ENCODE peak calls at places on chromosomes 6 and 20, in six cellular contexts. O is HCT116, N is GM23248, J is neural progenitor cell, D is MM.1S, K is SK-N-SH. L is an unnamed sample.

GRCh38 chr20:4957939-4958362 is 43.4 kb downstream of the SLC23A2 start:
- DNase-seq in O (no peak), N (peak), J (no peak), D (no peak), K (no peak), L (no peak)

GRCh38 chr20:24235740-24236139 is 233.7 kb upstream of the SYNDIG1 start:
- DNase-seq in O (no peak), N (no peak), J (no peak), D (no peak), K (no peak), L (no peak)

GRCh38 chr20:43525016-43525415 is 17.5 kb downstream of the L3MBTL1 start:
- DNase-seq in O (no peak), N (no peak), J (no peak), D (no peak), K (no peak), L (no peak)

GRCh38 chr6:159110013-159110412 is 59.2 kb upstream of the FNDC1 start:
- DNase-seq in O (peak), N (peak), J (peak), D (no peak), K (peak), L (peak)

GRCh38 chr6:100370265-100370664 is 94.5 kb downstream of the SIM1 start:
- DNase-seq in O (no peak), N (peak), J (no peak), D (no peak), K (no peak), L (peak)

GRCh38 chr6:3962897-3963296 is 113.7 kb downstream of the FAM50B start:
- DNase-seq in O (no peak), N (no peak), J (no peak), D (no peak), K (no peak), L (peak)

GRCh38 chr6:159833556-159833955 is 33.5 kb downstream of the PNLDC1 start:
- DNase-seq in O (no peak), N (peak), J (no peak), D (no peak), K (no peak), L (peak)

GRCh38 chr6:106050538-106050937 is 35.6 kb upstream of the PRDM1 start:
- DNase-seq in O (no peak), N (no peak), J (no peak), D (no peak), K (no peak), L (no peak)

GRCh38 chr6:20907486-20908071 is 373.3 kb downstream of the CDKAL1 start:
- DNase-seq in O (no peak), N (no peak), J (no peak), D (no peak), K (no peak), L (no peak)

GRCh38 chr20:44056010-44056698 is 130.8 kb downstream of the JPH2 start:
- DNase-seq in O (no peak), N (no peak), J (peak), D (peak), K (peak), L (peak)

GRCh38 chr20:48760403-48760889 is 67.4 kb downstream of the PREX1 start:
- DNase-seq in O (no peak), N (peak), J (no peak), D (peak), K (no peak), L (peak)

GRCh38 chr6:88989215-88989614 is 25.8 kb upstream of the RNGTT start:
- DNase-seq in O (peak), N (no peak), J (no peak), D (no peak), K (no peak), L (no peak)

GRCh38 chr6:56766139-56766805 is 123.6 kb upstream of the DST start:
- DNase-seq in O (no peak), N (no peak), J (no peak), D (no peak), K (no peak), L (no peak)

GRCh38 chr6:56770011-56770520 is 127.4 kb upstream of the DST start:
- DNase-seq in O (no peak), N (peak), J (no peak), D (no peak), K (peak), L (no peak)

GRCh38 chr6:56767435-56767834 is 124.7 kb upstream of the DST start:
- DNase-seq in O (no peak), N (no peak), J (no peak), D (no peak), K (no peak), L (no peak)

GRCh38 chr6:56766806-56767178 is 124.1 kb upstream of the DST start:
- DNase-seq in O (no peak), N (peak), J (no peak), D (peak), K (no peak), L (peak)

DNA sequence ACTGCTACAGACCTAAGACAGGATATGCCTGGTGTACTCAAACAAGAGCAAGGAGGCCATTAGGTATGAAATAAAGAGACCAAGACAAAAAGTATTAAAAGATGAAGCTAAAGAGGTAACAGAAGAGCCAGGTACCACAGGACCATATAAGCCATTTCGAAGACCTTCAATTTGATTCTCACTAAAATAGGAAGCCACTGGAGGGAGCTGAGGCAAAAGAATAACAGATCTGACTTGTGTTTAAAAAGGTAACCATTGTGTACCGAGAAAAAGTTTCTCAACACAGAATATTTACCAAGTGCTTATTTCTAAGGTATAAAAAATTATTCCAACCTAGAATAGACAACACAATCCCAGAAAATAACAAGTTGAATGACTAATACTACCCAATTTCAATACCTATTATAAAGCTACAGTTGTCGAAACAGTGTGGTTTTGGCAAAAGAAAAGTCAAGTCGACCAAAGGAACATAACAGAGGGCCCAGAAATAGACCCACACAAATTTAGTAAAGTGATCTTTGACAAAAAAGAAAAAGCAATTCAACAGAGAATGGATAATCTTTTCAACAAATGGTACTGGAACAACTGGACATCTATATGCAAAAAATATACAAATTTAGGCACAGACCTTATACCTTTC is 125.3 kb upstream of the DST start:
- DNase-seq in O (no peak), N (no peak), J (no peak), D (peak), K (no peak), L (peak)
- H3K4me2 ChIP-seq in O (no peak), N (peak), J (no peak), D (peak), K (no peak), L (no peak)

DNA sequence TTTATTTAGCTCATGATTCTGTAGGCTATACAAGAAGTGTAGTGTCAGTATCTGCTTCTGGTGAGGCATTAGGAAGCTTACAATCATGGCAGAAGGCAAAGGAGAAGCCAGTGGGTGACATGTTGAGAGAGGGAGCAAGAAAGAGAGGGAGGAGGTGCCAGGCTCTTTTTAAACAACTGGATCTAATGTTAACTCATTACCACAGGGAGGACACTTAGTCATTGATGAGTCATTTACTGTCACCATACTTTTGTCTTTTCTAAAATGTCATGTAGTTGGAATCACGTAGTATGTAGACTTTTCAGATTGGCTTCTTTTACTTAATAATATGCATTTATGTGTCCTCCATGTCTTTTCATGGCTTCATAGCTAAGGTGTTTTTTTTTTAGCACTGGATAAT is 58.1 kb downstream of the NUS1 start:
- DNase-seq in O (no peak), N (peak), J (no peak), D (no peak), K (no peak), L (peak)
- TF ChIP-seq EZH2phosphoT487 in O (no peak), N (no peak), J (no peak), D (no peak), K (no peak), L (no peak)

GRCh38 chr6:26366504-26366903 is 1.5 kb downstream of the BTN3A2 start:
- DNase-seq in O (no peak), N (no peak), J (no peak), D (no peak), K (peak), L (no peak)
- H3K9ac ChIP-seq in O (no peak), N (peak), J (no peak), D (peak), K (peak), L (no peak)

GRCh38 chr6:85252085-85252484 is 197.8 kb upstream of the NT5E start:
- DNase-seq in O (no peak), N (no peak), J (no peak), D (no peak), K (no peak), L (no peak)
- H3K4me2 ChIP-seq in O (no peak), N (no peak), J (no peak), D (no peak), K (no peak), L (no peak)

GRCh38 chr6:149166747-149167146 is 150.8 kb upstream of the TAB2 start:
- DNase-seq in O (no peak), N (no peak), J (no peak), D (no peak), K (peak), L (peak)

GRCh38 chr6:149174962-149175361 is 142.6 kb upstream of the TAB2 start:
- DNase-seq in O (no peak), N (no peak), J (no peak), D (no peak), K (no peak), L (no peak)

GRCh38 chr6:149168968-149169367 is 148.5 kb upstream of the TAB2 start:
- DNase-seq in O (no peak), N (no peak), J (no peak), D (no peak), K (no peak), L (no peak)

GRCh38 chr6:149169761-149170359 is 147.7 kb upstream of the TAB2 start:
- DNase-seq in O (no peak), N (peak), J (no peak), D (no peak), K (no peak), L (peak)

DNA sequence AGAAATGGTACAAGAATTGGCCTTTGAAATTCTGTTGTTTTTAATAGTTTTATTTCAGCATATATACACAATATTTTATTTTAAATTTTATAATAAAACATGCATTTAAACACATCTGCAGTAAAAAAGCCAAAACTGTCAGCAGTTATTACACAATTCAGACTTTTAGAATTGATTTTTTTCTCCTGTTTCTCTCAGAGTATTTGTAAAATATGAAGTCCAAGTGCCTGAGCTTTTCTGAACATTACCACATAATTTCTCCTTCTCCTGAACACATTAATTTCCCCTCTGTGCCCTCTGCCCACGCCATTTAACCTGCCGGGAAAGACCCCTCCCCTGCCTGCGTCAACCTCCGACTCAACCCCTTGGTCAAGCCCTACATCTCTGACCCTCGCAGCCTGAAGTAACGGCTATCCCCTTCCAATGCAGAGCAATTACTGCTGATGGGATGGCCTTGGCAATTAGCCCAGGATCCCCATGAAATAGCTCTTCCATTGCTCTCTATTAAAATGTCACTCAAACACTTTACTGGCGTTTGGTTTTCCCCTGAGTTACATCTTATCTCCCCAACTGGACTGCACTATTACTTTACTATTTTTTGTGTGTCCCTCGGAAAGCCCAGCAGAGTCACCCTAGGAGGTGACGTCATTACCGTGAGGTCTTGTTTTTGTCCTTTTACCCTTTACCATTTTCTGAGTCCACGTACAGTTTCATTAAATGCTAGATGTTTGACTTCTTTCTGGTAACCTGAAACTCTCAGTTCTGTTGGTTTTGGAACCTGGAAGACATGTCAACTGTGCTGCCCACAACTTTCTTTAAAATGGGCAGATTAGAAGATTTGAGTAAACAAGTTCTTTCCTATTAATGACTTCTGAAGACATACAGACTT is 146.7 kb upstream of the TAB2 start:
- DNase-seq in O (no peak), N (no peak), J (no peak), D (no peak), K (peak), L (no peak)
- TF ChIP-seq EZH2phosphoT487 in O (no peak), N (no peak), J (no peak), D (no peak), K (no peak), L (no peak)

GRCh38 chr20:31673435-31673834 is 35.7 kb downstream of the COX4I2 start:
- DNase-seq in O (no peak), N (no peak), J (no peak), D (no peak), K (no peak), L (no peak)

GRCh38 chr20:31675828-31676533 is 38.3 kb downstream of the COX4I2 start:
- DNase-seq in O (no peak), N (peak), J (no peak), D (peak), K (no peak), L (peak)

GRCh38 chr20:31676534-31677030 is 38.9 kb downstream of the COX4I2 start:
- DNase-seq in O (no peak), N (no peak), J (no peak), D (no peak), K (no peak), L (peak)

GRCh38 chr20:31673943-31674463 is 36.3 kb downstream of the COX4I2 start:
- DNase-seq in O (no peak), N (no peak), J (no peak), D (no peak), K (no peak), L (peak)

GRCh38 chr20:31674895-31675827 is 37.4 kb downstream of the COX4I2 start:
- DNase-seq in O (no peak), N (peak), J (no peak), D (peak), K (peak), L (peak)
- H3K9ac ChIP-seq in O (peak), N (no peak), J (no peak), D (peak), K (peak), L (peak)

DNA sequence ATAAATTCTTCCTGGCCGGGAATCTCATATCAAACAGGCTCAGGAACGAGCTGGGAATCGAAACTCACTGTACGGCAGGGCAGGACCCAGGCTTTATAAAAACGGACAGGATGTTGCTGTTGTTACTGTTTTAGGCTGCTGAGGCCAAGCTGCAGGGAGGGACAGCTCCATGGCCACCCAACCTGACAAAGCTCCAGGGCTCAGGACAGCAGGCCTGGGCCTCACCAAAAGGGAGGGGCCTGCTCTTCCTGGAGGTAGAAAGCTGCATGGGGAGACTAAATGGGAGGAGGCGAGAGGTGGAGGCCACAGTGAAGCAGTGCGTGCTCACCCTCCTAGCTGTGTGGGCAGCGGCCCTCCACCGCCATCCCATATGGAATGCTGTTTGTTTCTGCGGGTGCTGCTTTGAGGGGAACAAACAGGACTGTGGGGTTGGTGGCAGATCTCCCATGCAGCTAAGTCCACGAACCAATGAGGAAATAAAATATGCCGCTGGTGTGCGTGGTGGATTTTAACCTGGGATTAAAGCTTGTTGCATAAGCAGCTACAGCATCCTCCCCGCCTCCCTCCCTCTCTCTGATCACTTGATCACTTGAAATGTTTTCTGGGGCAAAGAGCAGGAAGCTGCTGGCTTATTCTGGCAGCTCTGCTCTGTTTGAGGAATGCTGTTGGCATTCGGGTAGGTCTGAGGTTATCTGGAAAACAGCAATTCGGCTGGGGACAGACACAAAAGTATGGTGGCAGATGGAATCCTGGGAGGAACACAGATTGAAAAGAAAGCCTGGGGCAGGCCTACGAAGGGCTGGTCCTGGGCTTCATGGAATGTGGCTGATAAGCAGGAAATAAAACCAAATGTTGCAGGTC is 2.4 kb upstream of the ZMYND8 start:
- DNase-seq in O (peak), N (peak), J (peak), D (no peak), K (peak), L (peak)
- H3K4me2 ChIP-seq in O (peak), N (peak), J (peak), D (no peak), K (peak), L (peak)

L was measured in PC-3.